ENCODE peak calls at places on chromosomes 12 and 14, in four cellular contexts. G is BE2C, S is IMR-90, D is WTC11. A is an unnamed sample.

GRCh38 chr12:124463341-124463861 is 104.0 kb downstream of the NCOR2 start:
- DNase-seq in G (peak), S (no peak), D (no peak), A (no peak)

GRCh38 chr14:53509845-53510244 is 356.7 kb upstream of the DDHD1 start:
- DNase-seq in G (no peak), S (peak), D (no peak), A (no peak)

GRCh38 chr12:121784460-121784859 is 9.0 kb downstream of the RHOF start:
- DNase-seq in G (no peak), S (peak), D (no peak), A (peak)

GRCh38 chr12:15584366-15585041 is 204.7 kb downstream of the EPS8 start:
- DNase-seq in G (peak), S (peak), D (no peak), A (peak)

GRCh38 chr12:107243316-107243715 is 150.0 kb upstream of the CRY1 start:
- DNase-seq in G (no peak), S (no peak), D (no peak), A (no peak)

GRCh38 chr12:111636209-111636928 is 37.3 kb upstream of the ATXN2 start:
- DNase-seq in G (peak), S (peak), D (peak), A (peak)

GRCh38 chr14:95895720-95896119 is 19.1 kb downstream of the TUNAR start:
- DNase-seq in G (peak), S (no peak), D (peak), A (no peak)

GRCh38 chr12:124026755-124027745 is 54.0 kb downstream of the ZNF664 start:
- DNase-seq in G (no peak), S (peak), D (no peak), A (peak)

GRCh38 chr14:72618424-72618823 is 275.5 kb downstream of the DPF3 start:
- DNase-seq in G (no peak), S (no peak), D (no peak), A (no peak)

GRCh38 chr12:13097526-13097925 is 5.9 kb downstream of the GSG1 start:
- DNase-seq in G (no peak), S (no peak), D (no peak), A (no peak)

GRCh38 chr12:82694970-82695369 is 8.3 kb downstream of the TMTC2 start:
- DNase-seq in G (no peak), S (peak), D (no peak), A (peak)

GRCh38 chr14:31933716-31934115 is 143.4 kb upstream of the ARHGAP5 start:
- DNase-seq in G (no peak), S (peak), D (no peak), A (peak)
- TF ChIP-seq CTCF in G (no peak), S (no peak), D (no peak), A (no peak)

DNA sequence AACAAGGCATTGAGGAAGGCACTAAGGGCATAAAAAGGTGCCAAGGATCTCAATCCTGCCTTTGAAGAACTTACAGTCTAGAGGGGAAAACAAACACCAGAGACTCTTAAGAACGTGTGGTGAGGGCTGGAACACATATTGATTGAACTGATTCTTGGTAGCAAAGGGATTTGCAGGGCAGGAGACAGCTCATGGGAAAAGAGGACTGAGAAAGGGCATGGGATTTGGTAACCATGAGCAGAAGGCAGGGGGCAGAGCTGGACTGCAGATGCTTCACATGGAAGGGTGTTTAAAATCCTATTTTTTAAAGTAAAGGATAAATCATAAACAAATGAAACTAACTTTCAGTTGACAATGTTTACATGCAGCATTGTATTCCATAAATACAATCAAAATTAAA is 203.1 kb downstream of the ITPR2 start:
- DNase-seq in G (no peak), S (peak), D (no peak), A (no peak)
- TF ChIP-seq CTCF in G (no peak), S (peak), D (no peak), A (peak)

DNA sequence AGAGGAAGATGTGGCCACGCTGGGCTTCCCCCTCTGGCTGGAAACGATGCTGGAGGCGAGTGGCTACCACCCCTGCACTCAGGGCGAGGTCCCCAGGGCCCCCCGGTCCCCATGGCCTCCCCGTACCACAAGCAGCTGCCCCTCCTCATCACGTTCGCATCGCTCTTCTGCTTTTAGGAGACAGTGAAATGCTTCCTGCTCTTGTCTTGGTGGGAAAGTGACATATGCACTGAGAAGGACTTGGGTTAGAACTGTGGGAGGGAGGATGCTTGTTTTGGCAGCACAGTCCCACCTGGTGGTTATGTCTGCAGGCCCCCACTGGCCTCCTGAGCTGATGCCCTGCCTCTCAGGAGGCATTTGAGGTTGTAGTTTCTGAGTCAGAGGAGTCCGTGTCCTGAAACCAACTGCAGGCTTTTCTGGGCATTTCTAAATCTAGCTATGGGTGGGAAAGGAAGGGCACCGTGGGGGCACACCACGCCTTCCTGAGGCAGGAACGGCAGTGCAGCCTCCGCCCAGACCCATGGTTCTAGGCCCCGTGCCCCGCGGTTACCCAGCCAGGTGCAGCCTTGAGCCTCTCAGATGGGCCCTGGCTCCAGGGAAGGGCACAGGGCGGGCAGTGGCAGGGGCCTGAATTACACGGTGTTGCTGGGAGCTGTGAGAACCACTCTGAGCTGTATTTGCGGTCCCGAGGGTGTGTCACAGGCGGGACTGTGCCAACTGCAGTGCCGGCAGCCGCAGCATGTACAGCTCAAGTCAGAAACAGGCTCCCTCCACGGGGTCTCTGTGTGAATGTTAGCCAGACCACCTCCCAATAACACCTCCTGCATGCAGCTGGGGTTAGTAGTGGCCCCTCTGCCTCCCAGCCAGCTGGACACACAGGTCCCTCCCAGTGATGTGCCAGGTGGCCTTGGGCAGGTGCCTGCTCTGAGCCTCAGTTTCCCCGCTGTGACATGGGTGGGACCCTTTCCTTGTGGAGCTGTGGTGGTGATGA is 139.5 kb downstream of the ADGRD1 start:
- DNase-seq in G (peak), S (no peak), D (peak), A (no peak)
- TF ChIP-seq CTCF in G (no peak), S (no peak), D (no peak), A (no peak)

GRCh38 chr12:38776657-38777056 is 128.7 kb downstream of the CPNE8 start:
- DNase-seq in G (no peak), S (no peak), D (no peak), A (no peak)
- TF ChIP-seq CTCF in G (no peak), S (no peak), D (no peak), A (no peak)

A was measured in HFFc6.